ENCODE peak calls at places on chromosomes 1 and 21, in nine cellular contexts. W is fibroblast of lung, N is BJ, I is brain microvascular endothelial cell, R is NB4, Z is left lung, Y is A549, H is endodermal cell, O is HFF-Myc. P is an unnamed sample.

GRCh38 chr1:247054992-247055415 is 23.6 kb downstream of the ZNF670 start:
- DNase-seq in W (peak), N (no peak), I (peak), R (no peak), Z (no peak), Y (no peak), H (no peak), O (no peak), P (no peak)

GRCh38 chr1:184595609-184596008 is 159.0 kb downstream of the EDEM3 start:
- DNase-seq in W (peak), N (peak), I (peak), R (peak), Z (no peak), Y (no peak), H (no peak), O (no peak), P (no peak)

GRCh38 chr21:41775152-41775472 is 8.3 kb upstream of the RIPK4 start:
- DNase-seq in W (no peak), N (no peak), I (no peak), R (no peak), Z (no peak), Y (no peak), H (no peak), O (no peak), P (no peak)

GRCh38 chr1:234645474-234645953 is 35.5 kb upstream of the IRF2BP2 start:
- DNase-seq in W (no peak), N (no peak), I (no peak), R (peak), Z (no peak), Y (no peak), H (no peak), O (no peak), P (no peak)

GRCh38 chr1:40825430-40825778 is 36.8 kb downstream of the CITED4 start:
- DNase-seq in W (peak), N (no peak), I (no peak), R (peak), Z (peak), Y (no peak), H (peak), O (no peak), P (no peak)

GRCh38 chr1:21553116-21553926 is 44.1 kb downstream of the ALPL start:
- DNase-seq in W (peak), N (no peak), I (peak), R (no peak), Z (no peak), Y (no peak), H (peak), O (no peak), P (no peak)

GRCh38 chr1:22529901-22530621 is 33.2 kb upstream of the EPHA8 start:
- DNase-seq in W (peak), N (peak), I (no peak), R (no peak), Z (no peak), Y (no peak), H (no peak), O (no peak), P (no peak)

GRCh38 chr1:225830823-225831222 is 20.9 kb downstream of the EPHX1 start:
- DNase-seq in W (no peak), N (no peak), I (no peak), R (no peak), Z (no peak), Y (no peak), H (no peak), O (no peak), P (no peak)

GRCh38 chr21:26844258-26845065 is 747 bp downstream of the ADAMTS1 start:
- DNase-seq in W (peak), N (no peak), I (peak), R (no peak), Z (peak), Y (no peak), H (peak), O (no peak), P (no peak)

GRCh38 chr1:94819584-94819944 is 593 bp upstream of the SLC44A3 start:
- DNase-seq in W (no peak), N (no peak), I (no peak), R (no peak), Z (no peak), Y (no peak), H (no peak), O (no peak), P (no peak)

GRCh38 chr1:94819945-94820746 is at the start of gene SLC44A3:
- DNase-seq in W (peak), N (no peak), I (no peak), R (peak), Z (peak), Y (peak), H (peak), O (no peak), P (no peak)

GRCh38 chr1:94823116-94823515 is 3.0 kb downstream of the SLC44A3 start:
- DNase-seq in W (no peak), N (no peak), I (no peak), R (no peak), Z (no peak), Y (no peak), H (no peak), O (no peak), P (no peak)

GRCh38 chr1:94820918-94821317 is 761 bp downstream of the SLC44A3 start:
- DNase-seq in W (no peak), N (no peak), I (no peak), R (no peak), Z (no peak), Y (no peak), H (no peak), O (no peak), P (no peak)

DNA sequence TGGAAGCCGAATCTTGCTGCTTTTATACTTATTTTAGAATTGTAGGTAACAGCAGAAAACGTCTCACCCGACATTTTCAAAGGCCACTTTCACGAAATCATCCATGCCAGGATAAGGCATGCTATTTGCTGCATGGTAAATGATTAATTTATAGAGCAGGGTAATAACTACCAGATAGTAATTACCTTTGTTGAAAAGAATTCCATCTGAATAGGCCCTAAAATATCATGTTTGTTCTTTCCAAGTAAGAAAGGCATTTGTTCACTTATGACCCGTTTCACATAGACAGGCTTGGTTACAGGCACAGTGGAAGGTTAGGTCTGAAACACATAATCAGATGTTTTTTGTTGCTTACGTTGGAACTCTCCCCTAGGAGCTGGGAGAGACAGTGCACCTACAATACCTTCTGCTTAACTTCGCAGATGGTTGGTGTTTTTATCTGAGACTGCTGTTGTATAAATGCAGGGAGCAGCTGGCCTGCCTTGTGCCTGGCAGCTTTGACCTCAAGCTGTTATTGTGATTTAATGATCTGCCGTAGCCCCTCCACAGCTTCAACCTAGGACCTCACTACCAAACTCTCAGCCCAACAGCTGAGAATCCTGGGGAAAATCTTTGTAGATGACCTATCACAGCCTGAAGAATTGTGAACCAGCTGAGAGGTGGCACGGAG is 1.6 kb downstream of the SLC44A3 start:
- DNase-seq in W (no peak), N (no peak), I (no peak), R (no peak), Z (no peak), Y (no peak), H (no peak), O (no peak), P (no peak)
- H3K4me3 ChIP-seq in W (no peak), N (no peak), I (no peak), R (no peak), Z (peak), Y (no peak), H (no peak), O (no peak), P (no peak)

DNA sequence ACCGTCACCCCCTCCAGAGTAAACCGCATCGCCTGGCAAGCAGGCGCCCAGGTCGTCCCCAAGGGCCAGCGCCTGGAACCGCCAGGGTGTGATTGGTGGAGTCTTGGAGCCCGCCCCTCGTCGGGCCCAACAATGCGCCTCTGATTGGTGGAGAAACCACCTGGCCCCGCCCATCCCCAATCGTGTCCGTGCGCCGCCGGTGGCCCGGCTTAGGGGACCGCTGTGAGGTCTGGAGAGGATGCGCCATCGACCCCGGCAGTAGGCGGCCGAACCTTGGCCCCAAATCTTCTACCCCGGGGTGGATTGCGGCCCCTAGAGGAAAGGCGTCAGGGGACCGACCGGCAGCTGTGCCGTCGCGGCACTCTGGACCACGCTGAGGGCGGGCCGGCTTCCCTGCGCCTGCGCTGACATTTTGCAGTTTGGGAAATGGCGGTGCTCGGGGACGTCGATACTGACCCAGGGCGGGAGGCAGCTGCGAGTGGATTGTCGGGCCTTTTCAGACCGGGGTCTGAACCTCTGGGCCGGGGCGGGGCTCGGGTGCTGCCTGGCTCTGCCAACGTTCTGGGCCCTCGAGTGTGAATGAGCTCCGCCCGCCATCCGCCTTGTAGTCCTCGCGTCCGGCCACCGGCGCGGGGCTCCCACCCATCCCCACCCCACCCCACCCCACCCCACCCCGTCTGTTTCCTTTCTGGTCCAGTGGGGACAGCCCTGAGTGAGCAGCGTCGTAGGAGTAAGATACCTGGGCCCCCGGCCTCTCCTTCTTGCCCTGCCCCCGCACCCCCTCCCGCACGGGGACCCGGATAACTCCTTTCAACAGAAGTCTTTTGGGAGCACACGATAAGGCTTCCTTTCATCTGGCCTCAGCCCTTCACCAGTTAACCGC is 34.2 kb downstream of the SLC2A1 start:
- DNase-seq in W (peak), N (peak), I (peak), R (peak), Z (peak), Y (peak), H (peak), O (peak), P (peak)
- TF ChIP-seq CTCF in W (no peak), N (peak), I (peak), R (no peak), Z (no peak), Y (no peak), H (peak), O (no peak), P (peak)

DNA sequence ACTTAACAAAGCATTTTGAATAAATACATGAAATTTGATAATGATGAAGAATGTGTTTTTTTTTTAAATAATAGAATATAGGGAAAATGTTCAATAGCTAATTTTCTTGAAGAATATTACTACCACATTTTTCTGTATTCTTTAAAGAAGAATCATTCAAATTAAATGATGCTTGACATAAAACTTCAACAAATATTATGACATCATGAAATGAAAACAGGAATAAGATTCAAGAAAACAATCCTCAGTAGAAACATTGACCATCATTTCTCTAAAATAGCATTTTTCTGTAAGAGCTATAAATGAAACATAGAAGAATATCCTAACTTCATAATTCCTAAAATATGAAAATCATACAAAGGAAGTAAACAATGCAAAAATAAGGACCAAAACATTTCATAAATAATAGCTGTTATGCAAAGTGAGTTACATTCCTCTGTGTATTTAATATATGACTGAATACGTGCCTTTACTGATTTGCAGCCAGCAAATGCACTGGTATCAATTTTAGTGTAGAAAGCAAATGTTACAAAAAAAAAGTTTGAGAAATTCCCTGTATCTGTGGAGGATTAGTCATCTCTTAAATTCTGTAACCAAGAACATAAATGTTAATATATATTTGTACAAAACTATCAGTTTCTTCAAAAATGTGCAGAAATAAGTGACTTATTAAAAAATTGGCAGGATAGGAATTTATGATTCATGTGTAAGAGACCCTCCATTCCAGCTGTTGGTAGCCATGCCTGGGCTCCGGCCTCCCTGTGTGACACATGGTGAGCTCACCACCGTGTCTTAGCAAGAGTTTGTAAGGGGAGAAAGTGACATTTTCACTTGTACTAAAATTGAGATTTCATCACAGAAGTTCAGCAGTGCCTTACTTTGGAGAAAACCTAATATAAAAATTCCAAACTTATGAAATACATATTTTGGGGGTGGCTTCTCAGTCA is 15.0 kb upstream of the PTPN14 start:
- DNase-seq in W (peak), N (no peak), I (peak), R (no peak), Z (no peak), Y (peak), H (no peak), O (no peak), P (no peak)
- H3K4me3 ChIP-seq in W (no peak), N (no peak), I (no peak), R (no peak), Z (no peak), Y (no peak), H (no peak), O (no peak), P (no peak)

GRCh38 chr1:162846256-162847212 is 14.4 kb downstream of the CCDC190 start:
- DNase-seq in W (peak), N (peak), I (no peak), R (no peak), Z (peak), Y (no peak), H (no peak), O (no peak), P (no peak)
- TF ChIP-seq CTCF in W (no peak), N (no peak), I (no peak), R (no peak), Z (no peak), Y (no peak), H (no peak), O (no peak), P (no peak)

DNA sequence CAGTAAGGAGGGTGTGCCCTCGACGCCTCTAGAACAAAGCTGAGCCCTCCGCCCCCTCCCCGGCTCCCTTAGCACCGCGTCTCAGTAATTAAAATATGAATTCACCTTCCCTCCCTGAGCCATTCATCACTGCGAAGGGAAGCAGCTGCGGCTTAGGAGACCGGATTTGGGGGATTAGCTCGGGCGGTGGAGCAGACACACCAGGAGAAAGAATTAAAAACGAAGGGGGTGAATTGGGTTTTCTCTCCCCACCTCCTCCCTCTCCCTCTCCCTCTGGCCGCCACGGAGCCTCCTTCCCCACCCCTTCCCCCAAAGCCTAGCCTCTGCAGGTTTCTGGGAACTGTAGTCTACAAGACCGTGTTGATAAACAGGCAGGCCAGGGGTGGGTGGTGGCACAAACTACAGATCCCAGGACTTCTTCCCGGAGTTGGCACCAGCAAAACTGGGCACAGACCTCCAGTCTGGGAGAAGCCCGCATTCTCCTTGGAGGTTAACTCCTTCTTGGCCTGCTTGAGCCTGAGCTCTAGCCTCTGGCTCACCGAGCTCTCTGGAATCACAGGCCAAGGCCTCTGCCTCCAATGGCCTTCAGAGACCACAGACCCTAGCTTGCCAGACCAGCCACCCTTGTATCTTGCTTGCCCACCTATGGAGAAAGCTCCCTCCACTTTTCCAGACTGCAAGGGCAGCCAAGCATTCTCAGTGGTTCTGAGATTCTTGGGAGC is 10.8 kb downstream of the BLACAT1 start:
- DNase-seq in W (peak), N (no peak), I (no peak), R (no peak), Z (no peak), Y (no peak), H (peak), O (no peak), P (peak)
- H3K4me3 ChIP-seq in W (no peak), N (no peak), I (no peak), R (no peak), Z (no peak), Y (no peak), H (peak), O (no peak), P (peak)

DNA sequence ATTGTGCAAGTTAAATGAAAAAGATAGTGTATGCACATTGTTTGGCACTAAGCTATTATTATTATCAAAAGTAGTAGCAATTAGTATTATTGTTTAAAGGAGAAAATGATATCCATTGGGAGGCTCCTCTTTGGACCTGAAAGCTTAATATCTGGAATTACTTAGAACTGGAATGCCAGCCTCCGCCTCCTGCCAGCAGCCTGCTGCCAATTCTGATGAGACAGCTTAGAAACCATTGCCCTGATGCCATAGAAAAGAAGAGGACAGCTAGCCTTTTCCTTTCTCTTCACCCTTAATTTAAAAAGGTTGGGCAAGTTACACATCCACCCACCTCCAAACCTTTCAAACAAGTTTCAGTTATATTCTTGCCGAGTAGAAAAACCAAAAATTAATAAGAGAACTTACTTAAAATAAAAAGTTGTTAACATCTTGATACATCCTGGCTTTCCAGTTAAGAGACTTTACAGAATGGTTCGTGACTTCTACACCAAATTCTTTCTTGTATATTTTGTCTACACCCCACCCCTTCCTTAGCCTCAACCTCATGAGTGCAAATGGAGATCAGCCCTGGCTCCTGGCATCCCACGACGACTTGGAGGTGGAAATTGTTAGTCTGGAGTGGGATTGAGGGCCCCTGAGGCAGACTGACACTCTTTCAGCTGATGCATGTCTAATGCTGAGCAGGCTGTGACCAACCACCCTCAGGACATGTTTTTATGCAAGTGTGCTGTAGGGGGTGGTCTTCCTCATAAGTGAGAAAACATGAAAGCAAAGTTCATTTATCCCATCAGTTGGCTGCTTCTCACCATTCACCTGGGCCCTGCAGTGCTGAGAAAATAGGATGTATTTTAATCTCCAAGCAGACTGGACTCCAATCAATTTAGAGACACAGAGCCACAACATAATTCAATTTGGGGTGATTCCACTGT is 120.6 kb downstream of the KCNJ15 start:
- DNase-seq in W (no peak), N (no peak), I (no peak), R (peak), Z (no peak), Y (no peak), H (no peak), O (no peak), P (no peak)
- TF ChIP-seq CTCF in W (no peak), N (no peak), I (no peak), R (no peak), Z (no peak), Y (no peak), H (peak), O (no peak), P (no peak)

DNA sequence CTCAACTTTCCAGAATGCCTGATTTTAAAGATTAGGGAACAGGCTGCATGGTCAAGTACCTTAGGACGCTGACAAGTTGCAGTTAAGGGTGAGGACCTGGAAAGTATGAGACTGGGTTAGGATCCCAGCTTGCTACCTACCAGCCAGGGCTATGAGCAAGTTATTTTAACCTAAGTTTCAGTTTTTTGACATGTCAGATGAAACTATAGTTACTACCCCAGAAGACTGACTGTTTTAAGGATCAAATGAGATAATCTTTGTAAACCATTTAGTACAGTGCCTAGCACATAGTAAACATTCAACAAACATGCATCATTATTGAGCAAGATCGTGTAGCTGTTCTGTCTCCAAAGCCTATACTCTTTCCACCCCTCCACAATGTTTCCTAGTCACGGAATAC is 14.4 kb downstream of the THEMIS2 start:
- DNase-seq in W (no peak), N (no peak), I (no peak), R (no peak), Z (no peak), Y (no peak), H (no peak), O (no peak), P (no peak)
- H3K4me3 ChIP-seq in W (no peak), N (no peak), I (no peak), R (peak), Z (peak), Y (no peak), H (no peak), O (no peak), P (no peak)